ENCODE peak calls at places on chromosome 1, in seven cellular contexts. H is astrocyte of the spinal cord, A is neural progenitor cell, B is esophagus squamous epithelium, V is HFF-Myc, C is lung, Z is WERI-Rb-1. F is an unnamed sample.

GRCh38 chr1:4256351-4256750 is 356.3 kb upstream of the C1orf174 start:
- DNase-seq in H (no peak), A (no peak), B (no peak), V (no peak), C (no peak), Z (no peak), F (no peak)

GRCh38 chr1:9228589-9228988 is 6.0 kb upstream of the H6PD start:
- DNase-seq in H (peak), A (no peak), B (no peak), V (no peak), C (no peak), Z (no peak), F (no peak)

GRCh38 chr1:60483471-60483870 is 409.9 kb upstream of the C1orf87 start:
- DNase-seq in H (no peak), A (no peak), B (no peak), V (no peak), C (no peak), Z (no peak), F (no peak)

GRCh38 chr1:198901280-198901679 is 262.4 kb downstream of the PTPRC start:
- DNase-seq in H (no peak), A (no peak), B (no peak), V (no peak), C (no peak), Z (no peak), F (no peak)

GRCh38 chr1:30760596-30761311 is 3.2 kb upstream of the LAPTM5 start:
- DNase-seq in H (no peak), A (no peak), B (no peak), V (no peak), C (no peak), Z (no peak), F (no peak)

GRCh38 chr1:227899141-227899819 is 48.5 kb downstream of the WNT9A start:
- DNase-seq in H (no peak), A (no peak), B (no peak), V (no peak), C (no peak), Z (peak), F (no peak)

GRCh38 chr1:66399888-66400529 is 133.9 kb upstream of the SGIP1 start:
- DNase-seq in H (no peak), A (no peak), B (no peak), V (no peak), C (no peak), Z (no peak), F (no peak)

GRCh38 chr1:15671430-15671829 is 12.7 kb upstream of the PLEKHM2 start:
- DNase-seq in H (no peak), A (no peak), B (no peak), V (no peak), C (no peak), Z (no peak), F (no peak)

GRCh38 chr1:230270185-230270939 is 155.8 kb downstream of the PGBD5 start:
- DNase-seq in H (no peak), A (no peak), B (no peak), V (no peak), C (no peak), Z (no peak), F (no peak)

GRCh38 chr1:109892476-109893368 is 17.9 kb upstream of the CSF1 start:
- DNase-seq in H (no peak), A (no peak), B (no peak), V (no peak), C (no peak), Z (no peak), F (no peak)

GRCh38 chr1:220680085-220680687 is 10.0 kb upstream of the C1orf115 start:
- DNase-seq in H (peak), A (peak), B (no peak), V (no peak), C (no peak), Z (peak), F (no peak)

GRCh38 chr1:68979891-68980290 is 483.0 kb upstream of the DEPDC1 start:
- DNase-seq in H (no peak), A (no peak), B (no peak), V (no peak), C (no peak), Z (no peak), F (no peak)

GRCh38 chr1:27235827-27236226 is 1.4 kb downstream of the WDTC1 start:
- DNase-seq in H (no peak), A (peak), B (no peak), V (no peak), C (no peak), Z (no peak), F (no peak)
- H3K4me3 ChIP-seq in H (peak), A (peak), B (peak), V (peak), C (no peak), Z (peak), F (peak)

GRCh38 chr1:150925080-150925479 is 1.1 kb upstream of the SETDB1 start:
- DNase-seq in H (no peak), A (no peak), B (no peak), V (no peak), C (no peak), Z (no peak), F (no peak)
- H3K4me3 ChIP-seq in H (no peak), A (no peak), B (peak), V (peak), C (no peak), Z (no peak), F (no peak)

DNA sequence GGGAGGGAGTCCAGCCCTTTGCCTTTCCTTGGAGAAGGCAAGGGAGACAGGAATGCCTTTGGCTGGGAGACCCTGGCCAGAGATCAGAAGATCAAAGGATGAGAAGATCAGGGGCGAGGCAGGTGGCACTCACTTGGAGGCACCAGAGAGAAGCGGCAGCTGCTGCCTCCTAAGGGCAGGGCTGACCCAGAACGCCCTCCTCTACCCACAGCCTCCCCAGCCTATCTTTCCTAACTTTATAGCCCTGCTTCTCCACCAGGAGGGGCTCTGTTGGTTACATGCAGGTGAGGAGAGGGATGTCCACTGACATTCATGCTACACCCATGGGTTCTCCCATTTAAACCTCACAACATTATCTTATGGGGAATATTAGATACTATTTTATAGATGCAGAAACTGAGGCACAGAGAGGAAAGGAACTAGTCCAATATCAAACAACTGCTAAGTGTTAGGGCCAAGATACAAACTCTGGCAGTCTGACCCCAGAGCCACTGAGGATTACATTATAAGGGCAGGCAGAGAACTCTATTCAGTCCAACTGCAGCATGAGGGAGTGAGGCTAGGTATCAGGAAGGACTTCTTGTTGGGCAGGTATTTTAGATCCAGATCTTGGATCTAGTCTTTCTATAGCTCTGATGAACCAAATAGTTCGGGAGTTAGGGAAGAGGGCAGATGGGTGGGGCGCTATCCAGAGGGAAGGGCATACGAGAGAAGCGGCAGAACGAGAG is 19.9 kb downstream of the LGR6 start:
- DNase-seq in H (no peak), A (peak), B (no peak), V (no peak), C (no peak), Z (peak), F (no peak)
- H3K4me3 ChIP-seq in H (no peak), A (peak), B (peak), V (no peak), C (no peak), Z (no peak), F (no peak)

GRCh38 chr1:245856944-245857531 is 650.0 kb downstream of the SMYD3 start:
- DNase-seq in H (peak), A (no peak), B (no peak), V (no peak), C (no peak), Z (no peak), F (no peak)
- H3K4me3 ChIP-seq in H (no peak), A (no peak), B (no peak), V (no peak), C (no peak), Z (no peak), F (no peak)

GRCh38 chr1:10718083-10718415 is 78.4 kb downstream of the CASZ1 start:
- DNase-seq in H (no peak), A (no peak), B (no peak), V (no peak), C (no peak), Z (no peak), F (no peak)

GRCh38 chr1:10716424-10716823 is 80.0 kb downstream of the CASZ1 start:
- DNase-seq in H (no peak), A (no peak), B (no peak), V (no peak), C (no peak), Z (no peak), F (no peak)

GRCh38 chr1:10714337-10715114 is 81.9 kb downstream of the CASZ1 start:
- DNase-seq in H (peak), A (peak), B (no peak), V (no peak), C (peak), Z (peak), F (no peak)

GRCh38 chr1:10716840-10717239 is 79.6 kb downstream of the CASZ1 start:
- DNase-seq in H (no peak), A (no peak), B (no peak), V (no peak), C (no peak), Z (no peak), F (no peak)

GRCh38 chr1:10717296-10718082 is 79.0 kb downstream of the CASZ1 start:
- DNase-seq in H (no peak), A (no peak), B (no peak), V (no peak), C (no peak), Z (no peak), F (no peak)
- H3K4me3 ChIP-seq in H (no peak), A (no peak), B (no peak), V (no peak), C (no peak), Z (no peak), F (no peak)

GRCh38 chr1:245258271-245258920 is 103.6 kb downstream of the KIF26B start:
- DNase-seq in H (no peak), A (no peak), B (no peak), V (no peak), C (peak), Z (no peak), F (no peak)
- H3K4me3 ChIP-seq in H (no peak), A (no peak), B (no peak), V (no peak), C (no peak), Z (no peak), F (no peak)

GRCh38 chr1:44644806-44645205 is 29.5 kb downstream of the TMEM53 start:
- DNase-seq in H (no peak), A (no peak), B (no peak), V (no peak), C (no peak), Z (no peak), F (no peak)

GRCh38 chr1:44647896-44648295 is 26.4 kb downstream of the TMEM53 start:
- DNase-seq in H (no peak), A (no peak), B (no peak), V (no peak), C (no peak), Z (no peak), F (no peak)

GRCh38 chr1:44645466-44646244 is 28.6 kb downstream of the TMEM53 start:
- DNase-seq in H (peak), A (no peak), B (no peak), V (no peak), C (no peak), Z (no peak), F (no peak)

GRCh38 chr1:44646711-44647110 is 27.6 kb downstream of the TMEM53 start:
- DNase-seq in H (no peak), A (no peak), B (no peak), V (no peak), C (no peak), Z (no peak), F (no peak)

DNA sequence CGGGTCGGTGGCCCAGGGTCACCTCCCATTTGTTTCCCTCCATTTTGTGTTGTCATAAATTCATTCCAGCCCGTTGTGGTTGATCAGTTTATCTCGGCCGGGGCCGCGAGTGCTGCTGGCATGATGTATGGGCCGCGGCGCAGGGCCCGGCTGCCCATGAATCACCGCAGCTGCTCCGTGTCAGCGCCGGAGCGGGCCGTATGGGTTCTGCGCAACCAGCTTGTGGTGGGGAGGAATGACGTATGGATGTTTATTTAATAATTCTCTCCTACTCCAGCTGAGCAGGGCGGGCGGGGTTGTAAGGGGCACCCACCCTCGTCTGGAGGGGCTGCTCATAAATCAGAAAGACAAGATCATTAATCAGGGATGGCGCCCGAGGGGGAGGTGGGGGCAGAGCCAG is 28.0 kb downstream of the TMEM53 start:
- DNase-seq in H (peak), A (no peak), B (no peak), V (no peak), C (no peak), Z (no peak), F (no peak)
- H3K4me3 ChIP-seq in H (no peak), A (no peak), B (no peak), V (no peak), C (no peak), Z (no peak), F (no peak)

DNA sequence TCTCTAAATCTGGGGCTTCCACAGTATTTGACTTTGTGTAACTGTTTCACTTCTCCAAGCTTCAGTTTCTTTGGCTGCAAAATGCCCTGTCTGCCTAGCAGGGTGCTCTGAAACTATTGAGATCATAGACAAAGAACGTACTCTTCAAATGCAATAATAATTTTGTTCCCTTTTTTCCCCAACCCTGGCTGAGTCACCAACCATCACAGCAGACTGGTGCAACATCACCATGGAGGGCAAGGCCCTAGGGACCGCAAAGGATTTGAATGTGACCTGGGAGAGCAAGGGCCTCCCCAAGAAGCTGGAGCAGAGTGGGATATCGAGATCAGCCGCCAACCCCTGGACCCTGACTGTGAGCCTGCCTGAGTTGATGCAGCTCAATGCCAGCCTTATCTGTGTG is 115.0 kb downstream of the FCRL5 start:
- DNase-seq in H (no peak), A (no peak), B (no peak), V (no peak), C (no peak), Z (no peak), F (no peak)
- H3K4me3 ChIP-seq in H (no peak), A (no peak), B (no peak), V (no peak), C (no peak), Z (no peak), F (no peak)